ENCODE peak calls at places on chromosomes 3 and 15, in seven cellular contexts. L, V, C, R, T, P and Z are unnamed samples.

GRCh38 chr15:81877533-81878227 is 168.1 kb downstream of the MEX3B start:
- DNase-seq in P (no peak), T (no peak), C (no peak), L (no peak), R (no peak), V (no peak), Z (no peak)

GRCh38 chr3:129162729-129163579 is 2.1 kb upstream of the ISY1 start:
- DNase-seq in L (no peak), C (no peak), R (no peak), P (no peak), T (no peak), V (no peak), Z (no peak)

GRCh38 chr3:13634615-13635014 is 85.7 kb downstream of the FBLN2 start:
- DNase-seq in T (no peak), P (no peak), L (no peak), R (no peak), V (no peak), C (no peak), Z (no peak)

GRCh38 chr3:129608087-129608935 is 1.8 kb upstream of the PLXND1 start:
- DNase-seq in T (no peak), C (peak; percentile 24), P (no peak), V (no peak), R (peak; percentile 80), L (no peak), Z (no peak)

GRCh38 chr15:52678036-52678467 is 1.1 kb downstream of the ATOSA start:
- DNase-seq in C (peak; percentile 35), P (peak; percentile 38), L (peak; percentile 88), T (peak; percentile 22), V (peak; percentile 49), R (peak; percentile 46), Z (peak; percentile 62)

GRCh38 chr15:77907824-77908751 is 169.4 kb downstream of the TBC1D2B start:
- DNase-seq in V (no peak), L (peak; percentile 79), T (peak; percentile 76), C (no peak), P (no peak), R (peak; percentile 69), Z (no peak)

GRCh38 chr3:38477057-38477820 is 18.9 kb upstream of the EXOG start:
- DNase-seq in R (no peak), C (no peak), T (no peak), L (peak; percentile 66), P (no peak), V (no peak), Z (no peak)

GRCh38 chr15:101684384-101684783 is 32.2 kb upstream of the TM2D3 start:
- DNase-seq in C (no peak), L (no peak), V (no peak), P (peak; percentile 44), T (no peak), R (no peak), Z (no peak)

GRCh38 chr3:10753964-10754363 is 62.1 kb upstream of the SLC6A11 start:
- DNase-seq in V (no peak), L (no peak), P (peak; percentile 10), R (peak; percentile 83), C (peak; percentile 60), T (no peak), Z (peak; percentile 64)

GRCh38 chr3:170714562-170715535 is 129.0 kb upstream of the SLC7A14 start:
- DNase-seq in R (no peak), L (no peak), C (no peak), V (no peak), T (no peak), P (no peak), Z (no peak)